ENCODE peak calls at places on chromosomes 16 and 17, in six cellular contexts. H is DMS153; J is activated CD8-positive, alpha-beta T cell treated with anti-CD3 and anti-CD28 coated beads, Interleukin-2, amount 10 ng/mL, durations not matched to agents 7 days and 5 days; D is Right ventricle myocardium superior; B is stimulated activated CD4-positive, alpha-beta T cell treated with anti-CD3 and anti-CD28 coated beads, TNF-alpha, amount 100 ng/mL, for 48 hours; V is CD4-positive, alpha-beta T cell. P is an unnamed sample.
A peak's percentile ranks its signal among the peaks of the same experiment; 100 is the strongest.

GRCh38 chr17:6435968-6436367 is 1.0 kb upstream of the AIPL1 start:
- DNase-seq in D (no peak), J (peak; percentile 76), V (peak; percentile 43), H (no peak), B (peak; percentile 41), P (peak; percentile 81)

GRCh38 chr17:9024497-9024896 is 3.2 kb downstream of the NTN1 start:
- DNase-seq in D (no peak), V (no peak), J (no peak), B (no peak), H (no peak), P (no peak)

GRCh38 chr17:73589096-73589980 is 54.9 kb downstream of the SDK2 start:
- DNase-seq in D (no peak), V (no peak), J (no peak), H (no peak), B (no peak), P (no peak)

GRCh38 chr17:57302690-57303089 is 46.4 kb downstream of the MSI2 start:
- DNase-seq in B (no peak), V (no peak), H (no peak), J (no peak), D (no peak), P (no peak)

GRCh38 chr16:68921654-68922053 is 78.3 kb downstream of the TANGO6 start:
- DNase-seq in D (no peak), B (no peak), V (no peak), J (no peak), H (no peak), P (no peak)

GRCh38 chr17:75011788-75012319 is 616 bp upstream of the MRPL58 start:
- DNase-seq in J (no peak), H (peak; percentile 9), B (no peak), D (peak; percentile 68), V (no peak), P (peak; percentile 71)

GRCh38 chr16:49590166-49590871 is 216.7 kb downstream of the C16orf78 start:
- DNase-seq in V (no peak), H (no peak), D (no peak), J (no peak), B (no peak), P (no peak)

GRCh38 chr17:57578608-57578990 is 166.5 kb downstream of the CCDC182 start:
- DNase-seq in B (no peak), H (no peak), J (no peak), V (no peak), D (no peak), P (no peak)

GRCh38 chr16:85759631-85760419 is 8.9 kb upstream of the C16orf74 start:
- DNase-seq in H (no peak), B (no peak), D (no peak), J (peak; percentile 57), V (no peak), P (no peak)

GRCh38 chr16:83058376-83058775 is 431.6 kb downstream of the CDH13 start:
- DNase-seq in V (no peak), D (no peak), J (no peak), B (no peak), H (no peak), P (no peak)

GRCh38 chr17:43360376-43360738 is 38.4 kb upstream of the ARL4D start:
- DNase-seq in V (peak; percentile 54), B (peak; percentile 55), H (peak; percentile 71), D (no peak), J (peak; percentile 89), P (no peak)

GRCh38 chr17:59769891-59770290 is 62.4 kb downstream of the VMP1 start:
- DNase-seq in H (no peak), D (no peak), J (no peak), V (no peak), B (no peak), P (no peak)

GRCh38 chr17:15502315-15503112 is 35.1 kb upstream of the CDRT4 start:
- DNase-seq in H (peak; percentile 23), D (peak; percentile 94), V (peak; percentile 42), B (peak; percentile 70), J (peak; percentile 79), P (peak; percentile 93)

GRCh38 chr17:64103751-64104364 is 26.1 kb downstream of the ERN1 start:
- DNase-seq in V (no peak), B (no peak), H (peak; percentile 10), D (no peak), J (no peak), P (no peak)

GRCh38 chr16:30491744-30492308 is 19.3 kb downstream of the ITGAL start:
- DNase-seq in J (peak; percentile 36), B (peak; percentile 9), V (no peak), D (no peak), H (no peak), P (peak; percentile 22)

GRCh38 chr16:68408428-68408827 is 39.9 kb downstream of the SMPD3 start:
- DNase-seq in J (no peak), B (no peak), H (no peak), D (no peak), V (no peak), P (no peak)

GRCh38 chr16:21684199-21684598 is 20.4 kb downstream of the OTOA start:
- DNase-seq in H (no peak), V (no peak), J (peak; percentile 32), D (no peak), B (peak; percentile 29), P (peak; percentile 14)

GRCh38 chr17:35160354-35161201 is 13.0 kb downstream of the UNC45B start:
- DNase-seq in B (no peak), V (no peak), D (no peak), J (peak; percentile 44), H (no peak), P (no peak)

GRCh38 chr17:13106171-13106570 is 88.3 kb upstream of the ELAC2 start:
- DNase-seq in V (no peak), B (no peak), J (no peak), D (no peak), H (peak; percentile 25), P (no peak)

GRCh38 chr16:1088295-1089170 is 7.5 kb downstream of the C1QTNF8 start:
- DNase-seq in B (no peak), D (no peak), H (peak; percentile 60), V (no peak), J (no peak), P (no peak)

GRCh38 chr16:54750249-54750648 is 180.4 kb upstream of the IRX5 start:
- DNase-seq in D (no peak), J (no peak), H (no peak), B (no peak), V (no peak), P (no peak)

GRCh38 chr16:57341441-57342303 is 16.9 kb upstream of the CCL22 start:
- DNase-seq in B (no peak), D (no peak), J (no peak), H (no peak), V (no peak), P (no peak)